ENCODE peak calls at places on chromosomes 7 and 10, in ten cellular contexts. One of them, this sample, is unnamed.

GRCh38 chr10:113030453-113030852 is 80.4 kb downstream of the TCF7L2 start:
- DNase-seq in endothelial cell of umbilical vein: no peak
- DNase-seq in thoracic aorta: no peak
- DNase-seq in neural crest cell: no peak
- DNase-seq in GM23338: no peak
- DNase-seq in fibroblast of lung: no peak
- DNase-seq in omental fat pad: no peak
- DNase-seq in endothelial cell: no peak
- DNase-seq in WTC11: no peak
- DNase-seq in MCF 10A: peak; percentile 42
- DNase-seq in this sample: no peak

GRCh38 chr10:57094965-57095364 is 733.9 kb upstream of the ZWINT start:
- DNase-seq in endothelial cell of umbilical vein: no peak
- DNase-seq in thoracic aorta: no peak
- DNase-seq in neural crest cell: no peak
- DNase-seq in GM23338: no peak
- DNase-seq in fibroblast of lung: no peak
- DNase-seq in omental fat pad: no peak
- DNase-seq in endothelial cell: no peak
- DNase-seq in WTC11: no peak
- DNase-seq in MCF 10A: no peak
- DNase-seq in this sample: no peak

GRCh38 chr7:102829075-102829474 is 80.3 kb downstream of the FAM185A start:
- DNase-seq in endothelial cell of umbilical vein: no peak
- DNase-seq in thoracic aorta: no peak
- DNase-seq in neural crest cell: no peak
- DNase-seq in GM23338: no peak
- DNase-seq in fibroblast of lung: no peak
- DNase-seq in omental fat pad: no peak
- DNase-seq in endothelial cell: no peak
- DNase-seq in WTC11: no peak
- DNase-seq in MCF 10A: no peak
- DNase-seq in this sample: no peak

GRCh38 chr10:80612261-80612660 is 74.6 kb downstream of the SH2D4B start:
- DNase-seq in endothelial cell of umbilical vein: no peak
- DNase-seq in thoracic aorta: no peak
- DNase-seq in neural crest cell: no peak
- DNase-seq in GM23338: no peak
- DNase-seq in fibroblast of lung: no peak
- DNase-seq in omental fat pad: no peak
- DNase-seq in endothelial cell: no peak
- DNase-seq in WTC11: no peak
- DNase-seq in MCF 10A: peak; percentile 26
- DNase-seq in this sample: no peak

GRCh38 chr7:110922906-110923305 is 168.0 kb upstream of the LRRN3 start:
- DNase-seq in endothelial cell of umbilical vein: peak; percentile 68
- DNase-seq in thoracic aorta: no peak
- DNase-seq in neural crest cell: no peak
- DNase-seq in GM23338: no peak
- DNase-seq in fibroblast of lung: peak; percentile 80
- DNase-seq in omental fat pad: no peak
- DNase-seq in endothelial cell: no peak
- DNase-seq in WTC11: no peak
- DNase-seq in MCF 10A: peak; percentile 77
- DNase-seq in this sample: no peak

GRCh38 chr10:16986406-16987128 is 143.0 kb downstream of the CUBN start:
- DNase-seq in endothelial cell of umbilical vein: peak; percentile 88
- DNase-seq in thoracic aorta: no peak
- DNase-seq in neural crest cell: no peak
- DNase-seq in GM23338: no peak
- DNase-seq in fibroblast of lung: peak; percentile 60
- DNase-seq in omental fat pad: no peak
- DNase-seq in endothelial cell: no peak
- DNase-seq in WTC11: no peak
- DNase-seq in MCF 10A: no peak
- DNase-seq in this sample: no peak

GRCh38 chr10:112299456-112299855 is 16.3 kb downstream of the TECTB start:
- DNase-seq in endothelial cell of umbilical vein: no peak
- DNase-seq in thoracic aorta: no peak
- DNase-seq in neural crest cell: no peak
- DNase-seq in GM23338: no peak
- DNase-seq in fibroblast of lung: no peak
- DNase-seq in omental fat pad: no peak
- DNase-seq in endothelial cell: no peak
- DNase-seq in WTC11: no peak
- DNase-seq in MCF 10A: no peak
- DNase-seq in this sample: no peak

GRCh38 chr7:50367570-50367969 is 63.1 kb downstream of the IKZF1 start:
- DNase-seq in endothelial cell of umbilical vein: no peak
- DNase-seq in thoracic aorta: no peak
- DNase-seq in neural crest cell: no peak
- DNase-seq in GM23338: no peak
- DNase-seq in fibroblast of lung: no peak
- DNase-seq in omental fat pad: no peak
- DNase-seq in endothelial cell: no peak
- DNase-seq in WTC11: no peak
- DNase-seq in MCF 10A: no peak
- DNase-seq in this sample: no peak

GRCh38 chr7:6443372-6443941 is 4.3 kb downstream of the DAGLB start:
- DNase-seq in endothelial cell of umbilical vein: peak; percentile 46
- DNase-seq in thoracic aorta: no peak
- DNase-seq in neural crest cell: no peak
- DNase-seq in GM23338: no peak
- DNase-seq in fibroblast of lung: peak; percentile 80
- DNase-seq in omental fat pad: no peak
- DNase-seq in endothelial cell: no peak
- DNase-seq in WTC11: no peak
- DNase-seq in MCF 10A: peak; percentile 69
- DNase-seq in this sample: no peak

GRCh38 chr7:154859747-154860620 is 142.9 kb downstream of the PAXIP1 start:
- DNase-seq in endothelial cell of umbilical vein: no peak
- DNase-seq in thoracic aorta: no peak
- DNase-seq in neural crest cell: no peak
- DNase-seq in GM23338: no peak
- DNase-seq in fibroblast of lung: no peak
- DNase-seq in omental fat pad: no peak
- DNase-seq in endothelial cell: no peak
- DNase-seq in WTC11: no peak
- DNase-seq in MCF 10A: no peak
- DNase-seq in this sample: no peak

GRCh38 chr7:13904689-13905088 is 84.8 kb downstream of the ETV1 start:
- DNase-seq in endothelial cell of umbilical vein: no peak
- DNase-seq in thoracic aorta: no peak
- DNase-seq in neural crest cell: no peak
- DNase-seq in GM23338: no peak
- DNase-seq in fibroblast of lung: peak; percentile 47
- DNase-seq in omental fat pad: no peak
- DNase-seq in endothelial cell: no peak
- DNase-seq in WTC11: no peak
- DNase-seq in MCF 10A: no peak
- DNase-seq in this sample: no peak

GRCh38 chr10:89347706-89348457 is 20.1 kb downstream of the IFIT3 start:
- DNase-seq in endothelial cell of umbilical vein: peak; percentile 75
- DNase-seq in thoracic aorta: no peak
- DNase-seq in neural crest cell: no peak
- DNase-seq in GM23338: no peak
- DNase-seq in fibroblast of lung: no peak
- DNase-seq in omental fat pad: no peak
- DNase-seq in endothelial cell: no peak
- DNase-seq in WTC11: no peak
- DNase-seq in MCF 10A: no peak
- DNase-seq in this sample: no peak

GRCh38 chr10:88154596-88155250 is 291.3 kb downstream of the PTEN start:
- DNase-seq in endothelial cell of umbilical vein: no peak
- DNase-seq in thoracic aorta: no peak
- DNase-seq in neural crest cell: no peak
- DNase-seq in GM23338: no peak
- DNase-seq in fibroblast of lung: peak; percentile 46
- DNase-seq in omental fat pad: no peak
- DNase-seq in endothelial cell: no peak
- DNase-seq in WTC11: no peak
- DNase-seq in MCF 10A: peak; percentile 34
- DNase-seq in this sample: no peak

GRCh38 chr10:107834706-107835105 is 670.2 kb upstream of the SORCS1 start:
- DNase-seq in endothelial cell of umbilical vein: no peak
- DNase-seq in thoracic aorta: no peak
- DNase-seq in neural crest cell: no peak
- DNase-seq in GM23338: no peak
- DNase-seq in fibroblast of lung: no peak
- DNase-seq in omental fat pad: no peak
- DNase-seq in endothelial cell: no peak
- DNase-seq in WTC11: no peak
- DNase-seq in MCF 10A: peak; percentile 60
- DNase-seq in this sample: no peak

GRCh38 chr10:133127291-133128125 is 32.5 kb upstream of the KNDC1 start:
- DNase-seq in endothelial cell of umbilical vein: no peak
- DNase-seq in thoracic aorta: no peak
- DNase-seq in neural crest cell: no peak
- DNase-seq in GM23338: peak; percentile 70
- DNase-seq in fibroblast of lung: no peak
- DNase-seq in omental fat pad: peak; percentile 6
- DNase-seq in endothelial cell: peak; percentile 52
- DNase-seq in WTC11: peak; percentile 80
- DNase-seq in MCF 10A: no peak
- DNase-seq in this sample: peak; percentile 57

GRCh38 chr10:88138319-88138848 is 275.0 kb downstream of the PTEN start:
- DNase-seq in endothelial cell of umbilical vein: no peak
- DNase-seq in thoracic aorta: no peak
- DNase-seq in neural crest cell: no peak
- DNase-seq in GM23338: no peak
- DNase-seq in fibroblast of lung: no peak
- DNase-seq in omental fat pad: no peak
- DNase-seq in endothelial cell: no peak
- DNase-seq in WTC11: no peak
- DNase-seq in MCF 10A: no peak
- DNase-seq in this sample: no peak

DNA sequence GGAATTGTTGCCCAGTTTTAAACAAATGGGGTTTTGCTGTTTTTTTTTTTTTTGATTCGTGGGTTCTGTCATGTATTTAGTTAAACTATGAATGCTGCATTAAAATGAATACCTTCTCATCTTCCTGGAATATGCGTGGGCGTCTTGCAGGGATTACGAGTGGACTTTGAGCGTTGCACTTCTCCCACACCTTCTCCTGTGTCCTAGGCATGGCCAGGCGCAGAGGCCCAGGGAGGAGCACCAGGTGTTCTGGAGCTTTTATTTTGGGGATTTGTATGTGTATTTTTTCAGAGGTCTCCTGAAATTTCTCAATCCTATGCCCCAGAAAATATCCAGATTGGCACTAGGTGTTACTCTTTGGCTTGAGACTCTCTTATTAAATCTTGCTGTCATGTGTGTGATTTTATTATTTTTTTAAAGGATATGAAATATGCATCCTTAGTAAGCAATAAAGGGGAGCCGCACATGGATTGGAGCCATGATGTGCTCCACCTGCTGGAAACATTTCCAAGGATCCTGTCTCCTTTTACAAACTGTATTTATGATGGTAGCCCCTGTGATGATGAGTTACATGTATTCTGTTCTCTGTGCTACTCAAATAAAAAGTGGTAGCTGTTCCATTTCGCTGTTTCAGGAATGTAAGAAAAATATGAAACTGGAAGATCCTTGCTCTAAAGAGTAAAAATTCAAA is 482.2 kb upstream of the KLF6 start:
- DNase-seq in endothelial cell of umbilical vein: peak; percentile 46
- DNase-seq in thoracic aorta: no peak
- DNase-seq in neural crest cell: no peak
- DNase-seq in GM23338: no peak
- DNase-seq in fibroblast of lung: peak; percentile 45
- DNase-seq in omental fat pad: no peak
- DNase-seq in endothelial cell: no peak
- DNase-seq in WTC11: no peak
- DNase-seq in MCF 10A: peak; percentile 34
- DNase-seq in this sample: no peak
- TF ChIP-seq CTCF in endothelial cell of umbilical vein: no peak
- TF ChIP-seq CTCF in thoracic aorta: no peak
- TF ChIP-seq CTCF in neural crest cell: no peak
- TF ChIP-seq CTCF in GM23338: peak; percentile 39
- TF ChIP-seq CTCF in fibroblast of lung: no peak
- TF ChIP-seq CTCF in omental fat pad: no peak
- TF ChIP-seq CTCF in endothelial cell: no peak
- TF ChIP-seq CTCF in WTC11: no peak
- TF ChIP-seq CTCF in MCF 10A: peak; percentile 21
- TF ChIP-seq CTCF in this sample: no peak

GRCh38 chr10:116120688-116121087 is 152.3 kb downstream of the GFRA1 start:
- DNase-seq in endothelial cell of umbilical vein: no peak
- DNase-seq in thoracic aorta: no peak
- DNase-seq in neural crest cell: peak; percentile 22
- DNase-seq in GM23338: peak; percentile 82
- DNase-seq in fibroblast of lung: no peak
- DNase-seq in omental fat pad: no peak
- DNase-seq in endothelial cell: peak; percentile 47
- DNase-seq in WTC11: peak; percentile 80
- DNase-seq in MCF 10A: peak; percentile 9
- DNase-seq in this sample: peak; percentile 66
- TF ChIP-seq CTCF in endothelial cell of umbilical vein: no peak
- TF ChIP-seq CTCF in thoracic aorta: no peak
- TF ChIP-seq CTCF in neural crest cell: peak; percentile 57
- TF ChIP-seq CTCF in GM23338: peak; percentile 89
- TF ChIP-seq CTCF in fibroblast of lung: no peak
- TF ChIP-seq CTCF in omental fat pad: no peak
- TF ChIP-seq CTCF in endothelial cell: peak; percentile 77
- TF ChIP-seq CTCF in WTC11: peak; percentile 79
- TF ChIP-seq CTCF in MCF 10A: no peak
- TF ChIP-seq CTCF in this sample: peak; percentile 82

DNA sequence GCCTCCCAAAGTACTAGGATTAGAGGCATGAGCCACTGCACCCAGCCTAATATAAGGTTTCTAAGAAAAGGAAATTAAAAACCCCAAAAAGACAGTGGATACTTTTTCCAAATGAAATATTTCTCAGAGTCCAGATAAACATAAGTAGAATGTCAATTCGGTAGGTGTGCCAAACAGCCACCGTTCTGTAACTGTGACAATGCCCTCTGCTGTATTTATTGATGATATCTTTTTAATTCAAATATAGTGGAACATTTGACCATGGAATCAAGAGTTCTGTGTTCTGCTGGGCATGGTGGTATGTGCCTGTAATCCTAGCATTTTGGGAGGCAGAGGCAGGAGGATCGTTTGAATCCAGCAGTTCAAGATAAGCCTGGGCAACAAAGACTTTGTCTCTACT is 28.8 kb upstream of the ZRANB1 start:
- DNase-seq in endothelial cell of umbilical vein: no peak
- DNase-seq in thoracic aorta: no peak
- DNase-seq in neural crest cell: no peak
- DNase-seq in GM23338: no peak
- DNase-seq in fibroblast of lung: no peak
- DNase-seq in omental fat pad: no peak
- DNase-seq in endothelial cell: no peak
- DNase-seq in WTC11: no peak
- DNase-seq in MCF 10A: no peak
- DNase-seq in this sample: no peak
- TF ChIP-seq CTCF in endothelial cell of umbilical vein: no peak
- TF ChIP-seq CTCF in thoracic aorta: no peak
- TF ChIP-seq CTCF in neural crest cell: no peak
- TF ChIP-seq CTCF in GM23338: no peak
- TF ChIP-seq CTCF in fibroblast of lung: no peak
- TF ChIP-seq CTCF in omental fat pad: no peak
- TF ChIP-seq CTCF in endothelial cell: no peak
- TF ChIP-seq CTCF in WTC11: no peak
- TF ChIP-seq CTCF in MCF 10A: no peak
- TF ChIP-seq CTCF in this sample: no peak

GRCh38 chr10:69961168-69961863 is 91.3 kb upstream of the MACROH2A2 start:
- DNase-seq in endothelial cell of umbilical vein: no peak
- DNase-seq in thoracic aorta: no peak
- DNase-seq in neural crest cell: peak; percentile 10
- DNase-seq in GM23338: peak; percentile 36
- DNase-seq in fibroblast of lung: peak; percentile 14
- DNase-seq in omental fat pad: no peak
- DNase-seq in endothelial cell: no peak
- DNase-seq in WTC11: no peak
- DNase-seq in MCF 10A: no peak
- DNase-seq in this sample: no peak
- TF ChIP-seq CTCF in endothelial cell of umbilical vein: peak; percentile 45
- TF ChIP-seq CTCF in thoracic aorta: no peak
- TF ChIP-seq CTCF in neural crest cell: peak; percentile 54
- TF ChIP-seq CTCF in GM23338: peak; percentile 57
- TF ChIP-seq CTCF in fibroblast of lung: peak; percentile 28
- TF ChIP-seq CTCF in omental fat pad: no peak
- TF ChIP-seq CTCF in endothelial cell: peak; percentile 62
- TF ChIP-seq CTCF in WTC11: peak; percentile 38
- TF ChIP-seq CTCF in MCF 10A: peak; percentile 26
- TF ChIP-seq CTCF in this sample: peak; percentile 55

This sample was measured in glutamatergic neuron.